ENCODE peak calls at places on chromosome 21, in four cellular contexts. One of them, this sample, is unnamed.

GRCh38 chr21:17733209-17733608 is 85.9 kb downstream of the C21orf91 start:
- DNase-seq in thoracic aorta: no peak
- DNase-seq in adrenal gland: no peak
- DNase-seq in mucosa of descending colon: no peak
- DNase-seq in this sample: no peak

GRCh38 chr21:23401278-23401677 is 2206.0 kb downstream of the MRPL39 start:
- DNase-seq in thoracic aorta: no peak
- DNase-seq in adrenal gland: no peak
- DNase-seq in mucosa of descending colon: no peak
- DNase-seq in this sample: no peak

GRCh38 chr21:27393726-27394125 is 426.8 kb upstream of the ADAMTS5 start:
- DNase-seq in thoracic aorta: no peak
- DNase-seq in adrenal gland: no peak
- DNase-seq in mucosa of descending colon: no peak
- DNase-seq in this sample: no peak

GRCh38 chr21:38315155-38315554 is 58.4 kb downstream of the KCNJ15 start:
- DNase-seq in thoracic aorta: no peak
- DNase-seq in adrenal gland: no peak
- DNase-seq in mucosa of descending colon: no peak
- DNase-seq in this sample: no peak

GRCh38 chr21:37193006-37193405 is 74.1 kb downstream of the VPS26C start:
- DNase-seq in thoracic aorta: no peak
- DNase-seq in adrenal gland: no peak
- DNase-seq in mucosa of descending colon: no peak
- DNase-seq in this sample: no peak

GRCh38 chr21:15706686-15707085 is 23.1 kb upstream of the USP25 start:
- DNase-seq in thoracic aorta: no peak
- DNase-seq in adrenal gland: no peak
- DNase-seq in mucosa of descending colon: peak; percentile 31
- DNase-seq in this sample: no peak

GRCh38 chr21:34157456-34158025 is 84.2 kb downstream of the MRPS6 start:
- DNase-seq in thoracic aorta: no peak
- DNase-seq in adrenal gland: no peak
- DNase-seq in mucosa of descending colon: no peak
- DNase-seq in this sample: no peak

GRCh38 chr21:14956826-14957225 is 108.0 kb downstream of the NRIP1 start:
- DNase-seq in thoracic aorta: no peak
- DNase-seq in adrenal gland: no peak
- DNase-seq in mucosa of descending colon: no peak
- DNase-seq in this sample: no peak

GRCh38 chr21:34867785-34868184 is 181.3 kb downstream of the RUNX1 start:
- DNase-seq in thoracic aorta: no peak
- DNase-seq in adrenal gland: no peak
- DNase-seq in mucosa of descending colon: no peak
- DNase-seq in this sample: no peak

DNA sequence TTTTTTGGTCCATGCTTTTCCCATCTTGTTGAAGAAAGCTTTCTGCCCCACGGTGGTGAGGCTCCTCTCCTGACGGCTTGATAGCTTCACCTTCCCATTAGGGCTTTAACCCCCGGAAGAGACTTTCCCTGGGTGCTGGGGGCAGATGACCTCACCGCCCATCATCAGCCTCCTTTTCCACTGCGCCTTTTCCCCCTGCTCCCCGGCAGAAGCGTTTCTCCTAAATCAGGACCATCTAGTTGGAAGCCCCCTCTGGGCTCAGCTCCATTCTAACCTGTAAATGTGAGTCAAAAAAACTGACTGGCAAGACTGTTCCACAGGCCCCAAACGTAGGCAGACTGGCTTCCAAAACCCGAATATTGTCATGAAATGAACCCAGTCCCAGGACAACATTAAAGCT is 6.7 kb downstream of the POFUT2 start:
- DNase-seq in thoracic aorta: no peak
- DNase-seq in adrenal gland: no peak
- DNase-seq in mucosa of descending colon: no peak
- DNase-seq in this sample: no peak
- H3K36me3 ChIP-seq in thoracic aorta: peaks cover 73% of the 10 kb centered on the region
- H3K36me3 ChIP-seq in adrenal gland: no peaks in the 10 kb centered on the region
- H3K36me3 ChIP-seq in mucosa of descending colon: peaks cover 7% of the 10 kb centered on the region
- H3K36me3 ChIP-seq in this sample: peaks cover 47% of the 10 kb centered on the region

DNA sequence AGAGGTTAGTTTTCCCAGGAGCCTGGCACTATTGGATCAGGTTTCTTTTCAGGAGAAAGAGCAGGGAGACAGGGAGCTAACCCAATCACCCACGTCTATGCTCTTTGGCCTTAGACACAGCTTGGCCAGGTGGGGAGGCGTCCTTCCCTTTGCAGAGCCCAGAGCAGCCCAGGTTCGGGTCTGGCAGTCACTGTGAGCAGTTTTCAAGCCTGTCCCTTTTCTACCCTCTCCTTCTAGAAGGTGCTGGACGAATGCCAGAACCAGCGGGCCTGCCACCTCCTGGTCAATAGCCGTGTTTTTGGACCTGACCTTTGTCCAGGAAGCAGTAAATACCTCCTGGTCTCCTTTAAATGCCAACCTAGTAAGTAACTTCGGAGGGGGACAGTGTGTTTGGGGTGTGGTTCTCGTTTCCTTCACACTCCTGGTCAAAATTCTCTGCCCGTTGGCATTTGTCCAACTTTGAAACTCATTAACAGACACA is 44.9 kb downstream of the EVA1C start:
- DNase-seq in thoracic aorta: no peak
- DNase-seq in adrenal gland: peak; percentile 57
- DNase-seq in mucosa of descending colon: peak; percentile 80
- DNase-seq in this sample: no peak
- TF ChIP-seq CTCF in thoracic aorta: no peak
- TF ChIP-seq CTCF in adrenal gland: no peak
- TF ChIP-seq CTCF in mucosa of descending colon: no peak
- TF ChIP-seq CTCF in this sample: no peak

DNA sequence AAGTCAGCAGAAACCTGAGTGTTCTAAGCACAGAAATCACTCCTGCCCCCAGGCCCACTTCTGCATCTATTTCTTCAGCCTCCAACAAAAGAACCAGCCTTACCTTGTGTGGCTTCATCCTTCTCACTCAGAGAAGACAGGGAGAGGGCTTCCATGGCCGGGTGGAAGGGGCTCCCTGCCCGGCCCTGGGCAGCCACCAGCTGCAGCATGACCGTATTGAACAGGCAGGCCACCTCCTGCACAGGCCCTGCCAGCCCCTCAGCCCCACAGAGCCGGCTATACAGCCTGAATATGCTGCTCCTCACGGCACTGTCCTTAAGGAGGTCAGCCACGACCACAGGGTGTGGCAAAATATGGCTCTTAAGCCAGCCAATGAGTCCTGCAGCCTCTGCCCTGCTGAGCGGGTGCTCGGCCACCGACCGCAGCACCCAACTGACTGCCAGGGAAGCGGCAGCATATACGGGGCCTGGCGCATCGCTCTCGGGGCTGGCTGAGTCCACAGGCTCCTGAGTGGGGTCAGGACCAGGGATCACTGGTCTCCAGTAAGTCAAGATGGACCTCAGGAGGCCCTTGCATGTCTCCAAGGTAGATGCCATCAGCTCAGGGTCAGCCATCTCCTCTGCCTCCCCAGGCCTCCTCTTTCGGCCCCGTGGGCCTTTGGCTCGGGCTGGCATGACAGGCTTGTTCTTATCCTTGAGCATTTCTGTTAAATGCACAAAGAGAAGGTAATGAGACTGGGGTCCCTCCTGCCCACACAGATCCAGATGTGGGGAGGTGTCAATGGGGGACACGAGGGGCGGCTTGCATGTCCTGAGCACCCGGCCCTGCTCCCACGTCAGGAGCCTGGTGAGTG is 17.9 kb downstream of the MRAP start:
- DNase-seq in thoracic aorta: no peak
- DNase-seq in adrenal gland: no peak
- DNase-seq in mucosa of descending colon: no peak
- DNase-seq in this sample: no peak
- H3K36me3 ChIP-seq in thoracic aorta: peaks cover 73% of the 10 kb centered on the region
- H3K36me3 ChIP-seq in adrenal gland: no peaks in the 10 kb centered on the region
- H3K36me3 ChIP-seq in mucosa of descending colon: peaks cover 4% of the 10 kb centered on the region
- H3K36me3 ChIP-seq in this sample: peaks cover 59% of the 10 kb centered on the region

DNA sequence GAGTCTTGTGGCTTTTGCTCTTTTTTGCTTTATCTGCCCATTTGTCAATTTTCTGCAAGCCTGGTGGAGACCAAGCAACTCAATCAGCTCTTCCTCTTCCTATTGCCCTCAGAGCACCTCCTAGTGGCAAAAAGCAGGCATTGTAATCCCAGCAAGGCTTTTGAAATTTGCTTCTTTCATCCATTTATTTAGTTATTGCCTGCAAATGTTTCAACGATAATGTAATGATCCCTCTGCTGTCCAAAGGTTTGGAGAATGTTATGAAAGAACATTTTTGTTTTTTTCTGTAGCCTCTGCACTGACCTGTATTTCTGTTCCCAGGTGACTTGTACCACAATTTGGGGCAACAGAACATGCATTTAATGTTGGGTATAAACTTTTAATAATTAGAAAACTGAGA is 127.8 kb downstream of the GABPA start:
- DNase-seq in thoracic aorta: no peak
- DNase-seq in adrenal gland: no peak
- DNase-seq in mucosa of descending colon: no peak
- DNase-seq in this sample: no peak
- TF ChIP-seq CTCF in thoracic aorta: peak; percentile 26
- TF ChIP-seq CTCF in adrenal gland: peak; percentile 49
- TF ChIP-seq CTCF in mucosa of descending colon: peak; percentile 43
- TF ChIP-seq CTCF in this sample: peak; percentile 68

DNA sequence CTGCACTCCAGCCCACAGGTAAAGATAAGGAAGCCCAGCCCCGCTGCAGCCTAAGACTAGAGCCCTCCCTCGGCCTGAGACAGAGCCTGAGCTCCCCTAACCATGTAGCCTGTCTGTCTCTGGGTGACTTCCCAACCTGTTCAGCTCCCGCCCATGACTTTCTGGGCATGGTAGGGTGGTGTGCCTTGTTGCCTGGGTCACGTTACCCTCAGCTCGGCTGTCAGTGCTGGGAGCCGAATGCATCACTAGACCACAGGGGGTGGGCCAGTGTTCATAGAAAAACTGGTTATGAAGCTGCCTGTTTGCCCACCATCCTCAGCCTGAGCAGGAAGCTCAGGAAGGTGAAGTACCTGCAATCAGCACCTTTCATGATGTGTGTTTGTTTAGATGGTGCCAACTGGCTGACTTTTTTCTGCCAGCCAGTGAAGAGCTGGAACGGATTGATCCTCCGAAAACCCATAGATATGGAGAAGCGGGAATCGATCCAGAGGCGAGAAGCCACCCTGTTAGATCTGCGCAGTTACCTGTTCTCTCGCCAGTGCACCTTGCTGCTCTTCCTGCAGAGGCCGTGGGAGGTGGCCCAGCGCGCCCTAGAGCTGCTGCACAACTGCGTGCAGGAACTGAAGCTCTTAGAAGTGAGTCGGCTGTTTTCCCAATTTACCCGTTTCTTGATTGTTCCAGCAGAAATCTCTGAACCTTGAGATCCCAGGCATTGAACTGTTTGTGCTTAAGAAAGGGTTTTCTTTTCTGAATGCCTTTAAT is 43.9 kb upstream of the PWP2 start:
- DNase-seq in thoracic aorta: no peak
- DNase-seq in adrenal gland: no peak
- DNase-seq in mucosa of descending colon: no peak
- DNase-seq in this sample: no peak
- H3K36me3 ChIP-seq in thoracic aorta: peaks cover 28% of the 10 kb centered on the region
- H3K36me3 ChIP-seq in adrenal gland: no peaks in the 10 kb centered on the region
- H3K36me3 ChIP-seq in mucosa of descending colon: no peaks in the 10 kb centered on the region
- H3K36me3 ChIP-seq in this sample: peaks cover 31% of the 10 kb centered on the region

GRCh38 chr21:44304846-44305245 is 5.0 kb downstream of the PFKL start:
- DNase-seq in thoracic aorta: no peak
- DNase-seq in adrenal gland: peak; percentile 48
- DNase-seq in mucosa of descending colon: peak; percentile 57
- DNase-seq in this sample: no peak
- TF ChIP-seq CTCF in thoracic aorta: peak; percentile 51
- TF ChIP-seq CTCF in adrenal gland: peak; percentile 58
- TF ChIP-seq CTCF in mucosa of descending colon: no peak
- TF ChIP-seq CTCF in this sample: peak; percentile 33

GRCh38 chr21:43025636-43026180 is 49.9 kb downstream of the CBS start:
- DNase-seq in thoracic aorta: no peak
- DNase-seq in adrenal gland: no peak
- DNase-seq in mucosa of descending colon: no peak
- DNase-seq in this sample: no peak

GRCh38 chr21:43029785-43030184 is 45.9 kb downstream of the CBS start:
- DNase-seq in thoracic aorta: no peak
- DNase-seq in adrenal gland: no peak
- DNase-seq in mucosa of descending colon: no peak
- DNase-seq in this sample: no peak

GRCh38 chr21:43024737-43025136 is 50.4 kb downstream of the PKNOX1 start:
- DNase-seq in thoracic aorta: no peak
- DNase-seq in adrenal gland: no peak
- DNase-seq in mucosa of descending colon: no peak
- DNase-seq in this sample: no peak

GRCh38 chr21:43031121-43031624 is 44.5 kb downstream of the CBS start:
- DNase-seq in thoracic aorta: no peak
- DNase-seq in adrenal gland: no peak
- DNase-seq in mucosa of descending colon: no peak
- DNase-seq in this sample: no peak

DNA sequence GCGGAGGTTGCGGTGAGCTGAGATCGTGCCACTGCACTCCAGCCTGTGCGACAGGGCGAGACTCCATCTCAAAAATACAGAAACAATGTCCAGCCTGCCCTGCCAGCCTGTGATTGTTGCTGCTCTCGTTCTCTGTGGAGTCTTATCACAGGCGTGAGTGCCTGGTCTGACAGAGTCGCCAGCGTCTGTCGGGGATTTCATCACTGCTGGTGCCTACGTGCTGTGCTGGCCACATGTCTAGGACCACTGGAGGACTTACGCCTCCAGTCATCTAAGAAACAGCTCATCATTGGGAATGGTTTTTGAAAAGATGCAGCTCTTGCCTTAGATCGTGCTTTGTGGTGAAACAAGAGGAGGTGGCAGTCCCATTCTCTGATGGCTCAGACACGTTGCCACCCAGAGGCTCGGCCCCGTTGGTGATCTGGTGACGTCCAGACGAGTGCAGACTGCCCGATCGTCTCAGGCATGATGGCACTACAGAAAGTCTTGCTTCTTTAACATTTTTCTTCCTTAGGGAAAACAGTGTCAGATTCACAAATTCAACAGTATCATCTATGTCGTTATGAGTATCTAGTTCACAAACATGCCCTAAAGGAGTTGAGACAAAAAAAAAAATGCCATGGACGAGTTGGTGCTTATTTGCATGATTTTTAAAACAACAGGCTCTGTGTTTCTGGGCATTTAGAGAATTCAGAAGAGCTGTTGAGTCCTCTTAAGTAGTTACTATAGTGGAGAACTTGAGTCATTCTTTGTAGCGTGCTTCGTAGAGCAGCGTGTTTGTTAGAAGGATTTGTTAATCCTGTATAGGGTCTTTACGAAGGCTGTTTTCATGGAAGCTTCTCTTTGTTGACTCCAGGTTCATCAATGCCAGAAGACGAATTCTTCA is 47.5 kb downstream of the CBS start:
- DNase-seq in thoracic aorta: no peak
- DNase-seq in adrenal gland: no peak
- DNase-seq in mucosa of descending colon: no peak
- DNase-seq in this sample: no peak
- H3K36me3 ChIP-seq in thoracic aorta: peaks cover 16% of the 10 kb centered on the region
- H3K36me3 ChIP-seq in adrenal gland: no peaks in the 10 kb centered on the region
- H3K36me3 ChIP-seq in mucosa of descending colon: no peaks in the 10 kb centered on the region
- H3K36me3 ChIP-seq in this sample: peaks cover 19% of the 10 kb centered on the region

This sample was measured in CD8-positive, alpha-beta T cell.